ENCODE peak calls at places on chromosome 13, in eight cellular contexts. B is astrocyte of the spinal cord; P is nephron progenitor cell; L is activated CD4-positive, CD25-positive, alpha-beta regulatory T cell treated with anti-CD3 and anti-CD28 coated beads, Interleukin-2, amount 50 U/mL, for 16 hours; W is stimulated activated CD4-positive, alpha-beta T cell treated with anti-CD3 and anti-CD28 coated beads, Interleukin-1b, Interleukin-23, amount 100 ng/mL, for 4 hours; D is activated CD4-positive, alpha-beta T cell treated with anti-CD3 and anti-CD28 coated beads, Interleukin-2, amount 50 U/mL, for 1 hour; Z is amygdala; V is AG10803. N is an unnamed sample.

GRCh38 chr13:29292045-29292444 is 303.4 kb downstream of the SLC7A1 start:
- DNase-seq in P (no peak), Z (no peak), B (no peak), V (no peak), W (no peak), L (no peak), D (no peak), N (no peak)

GRCh38 chr13:112871742-112872141 is 97.3 kb upstream of the MCF2L start:
- DNase-seq in W (no peak), D (no peak), P (no peak), V (no peak), L (no peak), B (no peak), Z (no peak), N (no peak)

GRCh38 chr13:83221813-83222241 is 660.4 kb downstream of the SLITRK1 start:
- DNase-seq in Z (no peak), W (no peak), P (no peak), D (no peak), V (peak), L (no peak), B (peak), N (no peak)

GRCh38 chr13:113621046-113621445 is 36.5 kb downstream of the TFDP1 start:
- DNase-seq in Z (no peak), D (no peak), W (no peak), B (no peak), P (no peak), V (no peak), L (no peak), N (no peak)

GRCh38 chr13:94731028-94731427 is 18.7 kb upstream of the SOX21 start:
- DNase-seq in B (no peak), L (no peak), D (no peak), W (no peak), Z (no peak), V (no peak), P (no peak), N (no peak)

GRCh38 chr13:49116873-49117272 is 103.3 kb upstream of the MLNR start:
- DNase-seq in B (no peak), P (no peak), L (no peak), D (no peak), Z (no peak), W (no peak), V (no peak), N (no peak)

GRCh38 chr13:80962173-80962572 is 621.2 kb upstream of the SPRY2 start:
- DNase-seq in P (no peak), B (no peak), Z (no peak), V (no peak), D (no peak), L (no peak), W (no peak), N (no peak)

GRCh38 chr13:107254392-107254791 is 686.5 kb upstream of the ARGLU1 start:
- DNase-seq in Z (no peak), L (no peak), B (no peak), V (no peak), D (no peak), W (no peak), P (no peak), N (no peak)

N was measured in central memory CD4-positive, alpha-beta T cell.